ENCODE peak calls at places on chromosomes 11 and 22, in nine cellular contexts. D, G, A, F, S, V, P, B and E are unnamed samples.
A peak's percentile ranks its signal among the peaks of the same experiment; 100 is the strongest.

GRCh38 chr11:65855927-65856363 is 2.0 kb downstream of the CFL1 start:
- DNase-seq in D (no peak), G (peak; percentile 4), A (no peak), F (no peak), S (no peak), V (no peak), P (no peak), B (no peak), E (no peak)

GRCh38 chr11:14905104-14906033 is 13.3 kb upstream of the CYP2R1 start:
- DNase-seq in D (no peak), G (peak; percentile 35), A (peak; percentile 44), F (peak; percentile 85), S (no peak), V (no peak), P (peak; percentile 35), B (peak; percentile 25), E (no peak)

GRCh38 chr11:32729976-32730375 is 64.5 kb downstream of the CCDC73 start:
- DNase-seq in D (no peak), G (no peak), A (peak; percentile 19), F (no peak), S (no peak), V (no peak), P (peak; percentile 58), B (no peak), E (no peak)

GRCh38 chr22:32329202-32329645 is 28.4 kb upstream of the RFPL3 start:
- DNase-seq in D (no peak), G (no peak), A (no peak), F (no peak), S (no peak), V (no peak), P (no peak), B (no peak), E (no peak)

GRCh38 chr11:104968856-104969776 is 742 bp upstream of the CASP4 start:
- DNase-seq in D (no peak), G (peak; percentile 64), A (no peak), F (peak; percentile 58), S (no peak), V (peak; percentile 5), P (peak; percentile 4), B (peak; percentile 40), E (no peak)

GRCh38 chr11:69497221-69497787 is 15.8 kb downstream of the LINC01488 start:
- DNase-seq in D (peak; percentile 90), G (peak; percentile 24), A (peak; percentile 98), F (peak; percentile 84), S (peak; percentile 65), V (peak; percentile 96), P (peak; percentile 99), B (peak; percentile 87), E (peak; percentile 59)

GRCh38 chr11:77069336-77069968 is 2.7 kb downstream of the CAPN5 start:
- DNase-seq in D (no peak), G (no peak), A (no peak), F (no peak), S (peak; percentile 21), V (no peak), P (no peak), B (no peak), E (no peak)

GRCh38 chr11:124075841-124076571 is 34.9 kb upstream of the OR10G7 start:
- DNase-seq in D (no peak), G (peak; percentile 64), A (no peak), F (peak; percentile 54), S (no peak), V (no peak), P (peak; percentile 19), B (peak; percentile 23), E (no peak)

GRCh38 chr11:64868904-64869570 is 9.4 kb downstream of the EHD1 start:
- DNase-seq in D (peak; percentile 81), G (no peak), A (peak; percentile 90), F (no peak), S (no peak), V (peak; percentile 79), P (peak; percentile 96), B (peak; percentile 70), E (no peak)

GRCh38 chr11:57360991-57361390 is 20.0 kb downstream of the PRG3 start:
- DNase-seq in D (no peak), G (no peak), A (no peak), F (no peak), S (no peak), V (no peak), P (no peak), B (no peak), E (no peak)

GRCh38 chr22:42343551-42344081 is 73.2 kb upstream of the TCF20 start:
- DNase-seq in D (no peak), G (peak; percentile 62), A (no peak), F (peak; percentile 24), S (no peak), V (no peak), P (peak; percentile 15), B (no peak), E (no peak)

GRCh38 chr22:42343136-42343484 is 72.7 kb upstream of the TCF20 start:
- DNase-seq in D (no peak), G (peak; percentile 49), A (no peak), F (peak; percentile 50), S (no peak), V (no peak), P (peak; percentile 13), B (no peak), E (no peak)

GRCh38 chr22:42340695-42341383 is 70.4 kb upstream of the TCF20 start:
- DNase-seq in D (no peak), G (no peak), A (no peak), F (peak; percentile 46), S (no peak), V (no peak), P (no peak), B (no peak), E (no peak)

GRCh38 chr22:42341779-42342178 is 71.3 kb upstream of the TCF20 start:
- DNase-seq in D (no peak), G (no peak), A (no peak), F (no peak), S (no peak), V (no peak), P (no peak), B (no peak), E (no peak)

DNA sequence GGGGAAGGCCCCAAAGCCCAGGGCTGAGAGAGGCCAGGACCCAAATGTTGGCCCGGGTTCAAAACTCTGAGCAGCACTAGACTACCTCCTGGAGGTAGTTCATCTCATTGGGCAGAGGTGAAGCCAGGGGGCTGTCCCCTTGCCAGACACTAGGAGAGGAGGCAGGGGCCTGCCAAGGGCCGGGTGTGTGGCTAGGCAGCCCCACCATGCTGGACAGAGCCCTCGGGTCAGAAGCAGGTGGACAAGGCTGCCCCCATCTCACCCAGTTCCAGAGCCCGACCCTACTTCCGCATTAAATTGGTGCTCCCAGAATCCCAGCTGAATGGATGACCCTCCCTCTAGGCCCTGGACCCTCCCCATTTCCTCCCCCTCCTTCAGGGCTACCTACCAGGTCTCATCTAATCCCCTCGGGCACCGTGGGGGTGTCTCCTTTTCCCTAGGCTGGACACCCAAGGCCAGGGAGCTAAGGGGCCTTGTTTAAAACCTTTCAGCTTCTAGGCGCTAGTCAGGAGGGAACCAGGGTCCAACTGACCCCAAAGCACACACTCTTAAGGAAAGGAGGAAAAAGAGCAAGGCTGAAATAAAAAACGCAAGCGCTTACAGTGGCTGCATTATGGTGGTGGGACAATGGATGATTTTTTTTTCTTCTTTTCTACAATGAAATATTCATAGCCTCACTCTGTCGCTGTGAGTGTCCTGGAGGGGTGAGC is 72.1 kb upstream of the TCF20 start:
- DNase-seq in D (no peak), G (no peak), A (no peak), F (no peak), S (no peak), V (no peak), P (no peak), B (no peak), E (no peak)
- H3K4me3 ChIP-seq in D (peak overlapping the region; percentile 58), G (peak overlapping the region; percentile 50), A (no peak overlapping the region), F (no peak overlapping the region), S (peak overlapping the region; percentile 58), V (no peak overlapping the region), P (no peak overlapping the region), B (peak overlapping the region; percentile 59), E (peak overlapping the region; percentile 47)

GRCh38 chr22:50606126-50606525 is 5.5 kb downstream of the MAPK8IP2 start:
- DNase-seq in D (no peak), G (no peak), A (no peak), F (no peak), S (no peak), V (no peak), P (no peak), B (no peak), E (no peak)
- TF ChIP-seq CTCF in D (peak; percentile 3), G (no peak), A (no peak), F (no peak), S (no peak), V (peak; percentile 24), P (no peak), B (no peak), E (peak; percentile 55)

DNA sequence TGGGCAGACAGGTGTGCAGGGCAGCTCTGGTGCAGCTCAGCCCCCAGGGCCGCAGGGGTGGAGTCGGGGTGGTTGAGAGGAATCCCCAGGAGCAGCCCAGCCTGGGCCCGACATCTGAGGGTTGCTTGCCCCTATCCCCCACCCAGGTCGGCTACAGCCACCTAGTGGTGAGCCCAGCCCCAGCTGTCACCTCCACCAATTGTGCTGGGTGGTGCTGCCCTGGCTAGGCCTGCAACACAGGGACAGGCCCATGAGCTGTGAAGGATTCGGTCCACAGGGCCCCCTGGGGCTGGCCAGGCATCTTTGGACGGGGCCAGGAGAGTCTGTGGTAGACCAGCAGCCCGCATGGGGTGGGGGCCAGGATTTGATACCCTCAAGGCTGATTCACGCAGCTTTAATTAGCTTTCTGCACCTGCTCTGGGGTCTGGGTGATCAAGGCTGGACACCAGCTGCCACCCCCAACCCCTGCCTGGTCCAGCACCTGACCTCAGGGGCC is 29.5 kb downstream of the RTN4R start:
- DNase-seq in D (no peak), G (peak; percentile 64), A (no peak), F (peak; percentile 79), S (no peak), V (no peak), P (no peak), B (peak; percentile 35), E (no peak)
- H3K4me3 ChIP-seq in D (no peak overlapping the region), G (no peak overlapping the region), A (no peak overlapping the region), F (no peak overlapping the region), S (no peak overlapping the region), V (no peak overlapping the region), P (no peak overlapping the region), B (peak overlapping the region; percentile 25), E (no peak overlapping the region)

DNA sequence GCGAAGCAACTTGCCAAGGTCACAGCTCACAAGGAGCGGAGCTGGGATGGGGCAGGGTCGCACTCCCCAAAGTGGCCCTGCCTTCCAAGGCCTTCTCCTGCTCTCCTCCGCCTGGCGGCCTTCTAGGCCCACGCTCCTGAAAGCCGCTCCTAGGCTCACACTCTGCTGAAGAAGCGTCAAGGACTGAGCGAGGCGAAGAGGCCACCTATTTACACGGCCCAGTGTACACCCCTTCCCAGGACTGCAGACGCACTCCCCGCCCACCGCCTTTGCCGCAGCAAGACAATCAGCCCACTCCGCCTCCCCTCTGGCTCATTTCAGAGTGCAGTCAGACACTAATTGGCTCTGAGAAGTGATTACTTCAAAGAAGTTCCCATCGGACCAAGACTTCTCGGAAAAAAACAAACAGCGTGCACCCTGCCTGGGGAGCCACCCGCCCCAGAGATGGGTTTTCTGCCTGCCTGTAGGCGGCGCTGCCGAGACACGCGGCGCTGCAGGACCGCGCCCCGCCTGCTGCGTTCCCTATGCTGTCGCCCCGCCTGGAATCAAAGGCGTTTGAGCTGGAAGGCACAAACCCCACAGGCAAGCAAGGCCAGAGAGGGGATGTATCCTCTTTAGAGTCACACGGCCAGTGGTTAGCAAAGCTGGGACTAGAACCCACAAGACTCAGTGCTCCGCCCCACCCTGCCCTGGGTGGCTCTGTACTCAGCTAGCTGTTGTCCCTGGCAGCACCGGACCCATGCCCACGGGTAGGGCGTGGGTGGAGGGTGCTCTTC is 414.8 kb downstream of the BUD13 start:
- DNase-seq in D (no peak), G (peak; percentile 56), A (no peak), F (no peak), S (no peak), V (no peak), P (peak; percentile 8), B (no peak), E (no peak)
- TF ChIP-seq CTCF in D (peak; percentile 29), G (peak; percentile 73), A (no peak), F (no peak), S (peak; percentile 20), V (peak; percentile 26), P (no peak), B (no peak), E (peak; percentile 11)